ENCODE peak calls at places on chromosomes 12 and 14, in six cellular contexts. Z, A, P, E, I and V are unnamed samples.

GRCh38 chr12:118391424-118391823 is 15.1 kb downstream of the SUDS3 start:
- DNase-seq in E (no peak), P (no peak), Z (no peak), I (no peak), A (no peak), V (no peak)

GRCh38 chr12:109923038-109923437 is 23.0 kb downstream of the TCHP start:
- DNase-seq in Z (no peak), I (no peak), P (no peak), E (no peak), A (no peak), V (no peak)

GRCh38 chr14:94632305-94632590 is 20.1 kb downstream of the SERPINA3 start:
- DNase-seq in I (no peak), E (no peak), P (no peak), A (no peak), Z (no peak), V (no peak)

GRCh38 chr12:13187399-13187798 is 9.1 kb upstream of the EMP1 start:
- DNase-seq in P (no peak), E (no peak), A (peak; percentile 89), I (no peak), Z (no peak), V (peak; percentile 94)

GRCh38 chr12:131793623-131794022 is 34.6 kb upstream of the MMP17 start:
- DNase-seq in Z (no peak), E (no peak), I (no peak), P (no peak), A (peak; percentile 62), V (peak; percentile 19)

GRCh38 chr14:97757491-97757890 is 960.3 kb downstream of the VRK1 start:
- DNase-seq in A (no peak), P (no peak), E (no peak), I (no peak), Z (no peak), V (no peak)

GRCh38 chr12:105474672-105475071 is 144.2 kb downstream of the C12orf75 start:
- DNase-seq in I (no peak), A (peak; percentile 77), Z (no peak), P (no peak), E (no peak), V (peak; percentile 73)

GRCh38 chr12:58249610-58250009 is 308.2 kb downstream of the ATP23 start:
- DNase-seq in P (no peak), A (peak; percentile 1), Z (no peak), E (no peak), I (no peak), V (no peak)

GRCh38 chr12:114254998-114255397 is 150.9 kb downstream of the TBX5 start:
- DNase-seq in A (no peak), E (no peak), I (no peak), P (no peak), Z (no peak), V (no peak)

GRCh38 chr12:53048033-53048779 is 1.7 kb upstream of the TNS2 start:
- DNase-seq in E (no peak), Z (peak; percentile 65), A (no peak), P (no peak), I (no peak), V (peak; percentile 36)

GRCh38 chr12:100225491-100225890 is 24.9 kb downstream of the ACTR6 start:
- DNase-seq in I (no peak), A (no peak), P (no peak), E (no peak), Z (no peak), V (no peak)

GRCh38 chr12:11958216-11959091 is 112.3 kb upstream of the BCL2L14 start:
- DNase-seq in Z (no peak), E (peak; percentile 6), I (peak; percentile 36), P (peak; percentile 41), A (peak; percentile 94), V (peak; percentile 96)

GRCh38 chr14:24889843-24890242 is 160.1 kb downstream of the STXBP6 start:
- DNase-seq in Z (no peak), E (no peak), I (no peak), A (peak; percentile 48), P (no peak), V (no peak)

GRCh38 chr14:55707365-55707804 is 127.4 kb downstream of the KTN1 start:
- DNase-seq in Z (no peak), E (no peak), P (peak; percentile 42), A (peak; percentile 69), I (peak; percentile 35), V (peak; percentile 71)